ENCODE peak calls at places on chromosomes 4 and X, in five cellular contexts. H is GM10248, G is psoas muscle, M is PC-3, V is BJ. Z is an unnamed sample.

GRCh38 chr4:138857399-138857798 is 158.2 kb upstream of the NOCT start:
- DNase-seq in H (no peak), G (no peak), M (no peak), V (no peak), Z (no peak)

GRCh38 chrX:151973262-151973661 is 1.2 kb downstream of the GABRE start:
- DNase-seq in H (no peak), G (no peak), M (no peak), V (no peak), Z (no peak)

GRCh38 chrX:150150081-150150779 is 211.9 kb upstream of the EOLA2 start:
- DNase-seq in H (no peak), G (no peak), M (no peak), V (no peak), Z (no peak)

GRCh38 chr4:174631901-174632758 is 109.8 kb upstream of the HPGD start:
- DNase-seq in H (peak; percentile 27), G (no peak), M (peak; percentile 50), V (no peak), Z (peak; percentile 32)

GRCh38 chr4:121594796-121595526 is 101.8 kb downstream of the ANXA5 start:
- DNase-seq in H (no peak), G (no peak), M (peak; percentile 34), V (peak; percentile 20), Z (no peak)

GRCh38 chr4:5893013-5893580 is at the start of gene CRMP1:
- DNase-seq in H (no peak), G (no peak), M (no peak), V (no peak), Z (no peak)

GRCh38 chr4:122045533-122045932 is 93.7 kb upstream of the TRPC3 start:
- DNase-seq in H (no peak), G (no peak), M (peak; percentile 97), V (peak; percentile 82), Z (peak; percentile 97)

GRCh38 chr4:107467461-107467860 is 252.6 kb downstream of the PAPSS1 start:
- DNase-seq in H (no peak), G (no peak), M (no peak), V (no peak), Z (no peak)

GRCh38 chr4:17561195-17561909 is 15.6 kb upstream of the LAP3 start:
- DNase-seq in H (no peak), G (no peak), M (peak; percentile 30), V (peak; percentile 66), Z (no peak)

GRCh38 chr4:109589119-109589518 is 29.1 kb downstream of the MCUB start:
- DNase-seq in H (no peak), G (no peak), M (peak; percentile 51), V (no peak), Z (no peak)

GRCh38 chr4:108224628-108225053 is 55.9 kb upstream of the LEF1 start:
- DNase-seq in H (no peak), G (no peak), M (no peak), V (no peak), Z (peak; percentile 59)

GRCh38 chr4:5809216-5809776 is 83.6 kb downstream of the CRMP1 start:
- DNase-seq in H (no peak), G (no peak), M (no peak), V (no peak), Z (no peak)

GRCh38 chrX:47185241-47185640 is 8.4 kb upstream of the UBA1 start:
- DNase-seq in H (no peak), G (no peak), M (no peak), V (no peak), Z (no peak)

GRCh38 chr4:40193018-40193571 is 3.7 kb upstream of the RHOH start:
- DNase-seq in H (no peak), G (no peak), M (no peak), V (no peak), Z (no peak)

GRCh38 chrX:103585421-103586313 is at the start of gene TCEAL4:
- DNase-seq in H (peak; percentile 50), G (peak; percentile 46), M (peak; percentile 31), V (no peak), Z (no peak)

GRCh38 chrX:153486163-153486562 is 8.6 kb upstream of the BGN start:
- DNase-seq in H (no peak), G (no peak), M (no peak), V (no peak), Z (no peak)

GRCh38 chr4:158535130-158535614 is 13.5 kb downstream of the RXFP1 start:
- DNase-seq in H (no peak), G (no peak), M (peak; percentile 57), V (no peak), Z (peak; percentile 22)

GRCh38 chr4:158809611-158810486 is 41.0 kb downstream of the FNIP2 start:
- DNase-seq in H (peak; percentile 35), G (no peak), M (peak; percentile 77), V (peak; percentile 99), Z (peak; percentile 91)

GRCh38 chrX:43949669-43950068 is 23.5 kb downstream of the NDP start:
- DNase-seq in H (no peak), G (peak; percentile 16), M (peak; percentile 46), V (no peak), Z (no peak)

GRCh38 chr4:15551740-15552446 is 82.2 kb downstream of the CC2D2A start:
- DNase-seq in H (no peak), G (no peak), M (no peak), V (no peak), Z (no peak)

GRCh38 chr4:40471923-40472322 is 136.8 kb downstream of the CHRNA9 start:
- DNase-seq in H (no peak), G (no peak), M (peak; percentile 37), V (no peak), Z (no peak)

GRCh38 chr4:20217951-20218350 is 33.8 kb upstream of the SLIT2 start:
- DNase-seq in H (no peak), G (no peak), M (peak; percentile 41), V (no peak), Z (no peak)

GRCh38 chrX:9352243-9352642 is 112.6 kb upstream of the TBL1X start:
- DNase-seq in H (peak; percentile 29), G (no peak), M (no peak), V (no peak), Z (no peak)

GRCh38 chr4:5368426-5368825 is 317.1 kb downstream of the STK32B start:
- DNase-seq in H (no peak), G (no peak), M (no peak), V (no peak), Z (no peak)

GRCh38 chrX:43970528-43970927 is 2.7 kb downstream of the NDP start:
- DNase-seq in H (no peak), G (no peak), M (peak; percentile 57), V (no peak), Z (no peak)

GRCh38 chr4:80839792-80840191 is 190.7 kb upstream of the BMP3 start:
- DNase-seq in H (no peak), G (no peak), M (no peak), V (no peak), Z (no peak)

GRCh38 chr4:102614801-102615200 is 113.6 kb downstream of the NFKB1 start:
- DNase-seq in H (no peak), G (no peak), M (no peak), V (no peak), Z (no peak)

GRCh38 chr4:1723131-1723801 is 1.9 kb downstream of the TACC3 start:
- DNase-seq in H (peak; percentile 38), G (no peak), M (no peak), V (no peak), Z (no peak)

GRCh38 chr4:1720163-1720983 is 750 bp downstream of the TMEM129 start:
- DNase-seq in H (peak; percentile 48), G (peak; percentile 56), M (no peak), V (no peak), Z (no peak)

GRCh38 chr4:1722551-1723071 is 1.3 kb downstream of the TACC3 start:
- DNase-seq in H (no peak), G (no peak), M (no peak), V (no peak), Z (no peak)

GRCh38 chr4:1721666-1722550 is 587 bp downstream of the TACC3 start:
- DNase-seq in H (peak; percentile 18), G (no peak), M (no peak), V (no peak), Z (no peak)

DNA sequence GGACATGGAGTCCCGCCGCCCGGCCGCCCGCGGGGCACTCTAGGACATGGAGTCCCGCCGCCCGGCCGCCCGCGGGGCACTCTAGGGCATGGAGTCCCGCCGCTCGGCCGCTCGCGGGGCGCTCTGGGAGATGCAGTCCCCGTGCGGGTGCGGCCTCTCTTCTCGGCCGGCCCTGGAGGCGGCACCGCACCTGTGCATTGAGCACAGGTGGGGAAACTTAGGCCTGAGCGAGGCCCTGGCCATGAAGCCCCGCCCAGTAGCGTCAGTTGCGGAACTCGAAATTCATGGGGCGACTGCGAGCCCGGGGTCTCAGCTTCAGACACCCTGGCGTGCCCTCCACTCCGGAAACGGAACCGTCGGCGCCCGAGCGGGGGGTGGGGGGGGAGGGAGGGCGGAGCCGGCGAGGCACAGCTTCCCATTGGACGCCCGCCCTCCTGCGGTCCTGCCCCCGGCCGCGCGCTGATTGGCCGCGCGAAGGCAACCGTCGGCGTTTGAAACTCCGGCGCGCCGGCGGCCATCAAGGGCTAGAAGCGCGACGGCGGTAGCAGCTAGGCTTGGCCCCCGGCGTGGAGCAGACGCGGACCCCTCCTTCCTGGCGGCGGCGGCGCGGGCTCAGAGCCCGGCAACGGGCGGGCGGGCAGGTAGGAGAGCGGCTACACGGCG is at the start of the genes TACC3 and TMEM129:
- DNase-seq in H (peak; percentile 99), G (peak; percentile 92), M (peak; percentile 94), V (no peak), Z (peak; percentile 60)
- TF ChIP-seq CTCF in H (no peak), G (no peak), M (no peak), V (no peak), Z (no peak)

GRCh38 chrX:39242187-39242586 is 440.9 kb downstream of the MID1IP1 start:
- DNase-seq in H (peak; percentile 14), G (no peak), M (peak; percentile 59), V (no peak), Z (peak; percentile 3)
- TF ChIP-seq CTCF in H (peak; percentile 43), G (peak; percentile 58), M (peak; percentile 78), V (peak; percentile 19), Z (peak; percentile 49)

DNA sequence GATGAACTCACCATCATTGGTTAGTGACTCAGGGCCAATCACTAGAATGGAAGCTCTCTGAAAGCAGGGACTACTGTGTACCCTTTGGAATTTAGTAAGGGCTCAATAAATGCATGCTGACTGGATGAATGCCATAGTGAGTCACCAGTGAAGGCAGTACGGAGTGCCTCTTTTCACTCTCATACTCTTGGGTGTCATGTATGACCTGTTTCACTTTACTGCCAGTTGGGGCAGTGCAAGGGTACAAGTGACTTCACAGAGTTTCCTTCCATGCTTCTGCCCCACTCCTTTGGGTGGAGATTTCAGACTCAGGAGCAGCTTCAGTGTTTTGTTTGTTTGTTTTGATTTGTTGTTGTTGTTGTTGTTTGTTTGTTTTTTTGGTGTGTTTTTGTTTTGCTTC is 57.7 kb downstream of the SOX3 start:
- DNase-seq in H (no peak), G (no peak), M (no peak), V (no peak), Z (no peak)
- TF ChIP-seq CTCF in H (no peak), G (no peak), M (no peak), V (no peak), Z (no peak)

GRCh38 chr4:47840291-47840690 is 2.4 kb upstream of the CORIN start:
- DNase-seq in H (no peak), G (no peak), M (no peak), V (no peak), Z (no peak)

GRCh38 chr4:47837582-47838294 is at the start of gene CORIN:
- DNase-seq in H (peak; percentile 28), G (no peak), M (peak; percentile 15), V (no peak), Z (no peak)

GRCh38 chr4:47838445-47838844 is 578 bp upstream of the CORIN start:
- DNase-seq in H (no peak), G (no peak), M (peak; percentile 6), V (no peak), Z (no peak)

GRCh38 chr4:47836655-47837581 is 949 bp downstream of the CORIN start:
- DNase-seq in H (peak; percentile 77), G (peak; percentile 59), M (peak; percentile 83), V (no peak), Z (peak; percentile 55)

GRCh38 chr4:47839259-47839658 is 1.4 kb upstream of the CORIN start:
- DNase-seq in H (peak; percentile 50), G (no peak), M (no peak), V (no peak), Z (no peak)
- TF ChIP-seq CTCF in H (peak; percentile 55), G (peak; percentile 14), M (peak; percentile 43), V (peak; percentile 49), Z (peak; percentile 46)